ENCODE peak calls at places on chromosome 17, in seven cellular contexts. One of them, this sample, is unnamed.

GRCh38 chr17:13462161-13462560 is 139.6 kb downstream of the HS3ST3A1 start:
- DNase-seq in left ventricle myocardium inferior: no peak
- DNase-seq in tibial artery: no peak
- DNase-seq in kidney: no peak
- DNase-seq in AG04450: peak
- DNase-seq in vagina: no peak
- DNase-seq in adrenal gland: no peak
- DNase-seq in this sample: no peak

GRCh38 chr17:47231866-47232265 is 21.8 kb upstream of the ITGB3 start:
- DNase-seq in left ventricle myocardium inferior: no peak
- DNase-seq in tibial artery: no peak
- DNase-seq in kidney: no peak
- DNase-seq in AG04450: no peak
- DNase-seq in vagina: no peak
- DNase-seq in adrenal gland: no peak
- DNase-seq in this sample: no peak

GRCh38 chr17:6894206-6894528 is 62.6 kb upstream of the TEKT1 start:
- DNase-seq in left ventricle myocardium inferior: no peak
- DNase-seq in tibial artery: no peak
- DNase-seq in kidney: no peak
- DNase-seq in AG04450: no peak
- DNase-seq in vagina: no peak
- DNase-seq in adrenal gland: no peak
- DNase-seq in this sample: no peak

GRCh38 chr17:74271902-74272563 is 2.0 kb upstream of the DNAI2 start:
- DNase-seq in left ventricle myocardium inferior: peak
- DNase-seq in tibial artery: no peak
- DNase-seq in kidney: no peak
- DNase-seq in AG04450: no peak
- DNase-seq in vagina: no peak
- DNase-seq in adrenal gland: no peak
- DNase-seq in this sample: no peak

GRCh38 chr17:66712453-66712852 is 122.5 kb upstream of the CACNG5 start:
- DNase-seq in left ventricle myocardium inferior: no peak
- DNase-seq in tibial artery: no peak
- DNase-seq in kidney: no peak
- DNase-seq in AG04450: no peak
- DNase-seq in vagina: peak
- DNase-seq in adrenal gland: peak
- DNase-seq in this sample: no peak

GRCh38 chr17:44097110-44097810 is 26.2 kb downstream of the HDAC5 start:
- DNase-seq in left ventricle myocardium inferior: peak
- DNase-seq in tibial artery: no peak
- DNase-seq in kidney: no peak
- DNase-seq in AG04450: no peak
- DNase-seq in vagina: no peak
- DNase-seq in adrenal gland: no peak
- DNase-seq in this sample: peak

GRCh38 chr17:13429201-13429600 is 172.5 kb downstream of the HS3ST3A1 start:
- DNase-seq in left ventricle myocardium inferior: no peak
- DNase-seq in tibial artery: no peak
- DNase-seq in kidney: no peak
- DNase-seq in AG04450: peak
- DNase-seq in vagina: no peak
- DNase-seq in adrenal gland: no peak
- DNase-seq in this sample: peak

GRCh38 chr17:8935194-8935593 is 30.3 kb downstream of the PIK3R5 start:
- DNase-seq in left ventricle myocardium inferior: no peak
- DNase-seq in tibial artery: no peak
- DNase-seq in kidney: no peak
- DNase-seq in AG04450: no peak
- DNase-seq in vagina: no peak
- DNase-seq in adrenal gland: peak
- DNase-seq in this sample: no peak

GRCh38 chr17:68733241-68734176 is 132.3 kb upstream of the FAM20A start:
- DNase-seq in left ventricle myocardium inferior: no peak
- DNase-seq in tibial artery: peak
- DNase-seq in kidney: no peak
- DNase-seq in AG04450: peak
- DNase-seq in vagina: no peak
- DNase-seq in adrenal gland: peak
- DNase-seq in this sample: peak

GRCh38 chr17:73189417-73190099 is 3.3 kb upstream of the COG1 start:
- DNase-seq in left ventricle myocardium inferior: no peak
- DNase-seq in tibial artery: no peak
- DNase-seq in kidney: no peak
- DNase-seq in AG04450: peak
- DNase-seq in vagina: no peak
- DNase-seq in adrenal gland: peak
- DNase-seq in this sample: peak

GRCh38 chr17:78486946-78487680 is 90.1 kb downstream of the DNAH17 start:
- DNase-seq in left ventricle myocardium inferior: no peak
- DNase-seq in tibial artery: no peak
- DNase-seq in kidney: no peak
- DNase-seq in AG04450: no peak
- DNase-seq in vagina: no peak
- DNase-seq in adrenal gland: no peak
- DNase-seq in this sample: no peak

GRCh38 chr17:76207670-76208069 is 32.6 kb downstream of the RNF157 start:
- DNase-seq in left ventricle myocardium inferior: no peak
- DNase-seq in tibial artery: no peak
- DNase-seq in kidney: no peak
- DNase-seq in AG04450: no peak
- DNase-seq in vagina: no peak
- DNase-seq in adrenal gland: no peak
- DNase-seq in this sample: no peak

GRCh38 chr17:18314059-18314730 is 599 bp downstream of the TOP3A start:
- DNase-seq in left ventricle myocardium inferior: no peak
- DNase-seq in tibial artery: no peak
- DNase-seq in kidney: peak
- DNase-seq in AG04450: no peak
- DNase-seq in vagina: no peak
- DNase-seq in adrenal gland: no peak
- DNase-seq in this sample: no peak

GRCh38 chr17:6467567-6467966 is 23.3 kb downstream of the PIMREG start:
- DNase-seq in left ventricle myocardium inferior: no peak
- DNase-seq in tibial artery: no peak
- DNase-seq in kidney: no peak
- DNase-seq in AG04450: no peak
- DNase-seq in vagina: no peak
- DNase-seq in adrenal gland: no peak
- DNase-seq in this sample: no peak

GRCh38 chr17:9389116-9389515 is 186.5 kb downstream of the STX8 start:
- DNase-seq in left ventricle myocardium inferior: no peak
- DNase-seq in tibial artery: no peak
- DNase-seq in kidney: no peak
- DNase-seq in AG04450: peak
- DNase-seq in vagina: no peak
- DNase-seq in adrenal gland: no peak
- DNase-seq in this sample: peak

GRCh38 chr17:7897773-7898172 is 9.2 kb downstream of the CHD3 start:
- DNase-seq in left ventricle myocardium inferior: no peak
- DNase-seq in tibial artery: no peak
- DNase-seq in kidney: no peak
- DNase-seq in AG04450: no peak
- DNase-seq in vagina: no peak
- DNase-seq in adrenal gland: peak
- DNase-seq in this sample: peak

GRCh38 chr17:41915020-41915419 is 3.7 kb downstream of the ACLY start:
- DNase-seq in left ventricle myocardium inferior: no peak
- DNase-seq in tibial artery: no peak
- DNase-seq in kidney: no peak
- DNase-seq in AG04450: no peak
- DNase-seq in vagina: no peak
- DNase-seq in adrenal gland: no peak
- DNase-seq in this sample: no peak

GRCh38 chr17:41914358-41914766 is 4.4 kb downstream of the ACLY start:
- DNase-seq in left ventricle myocardium inferior: no peak
- DNase-seq in tibial artery: no peak
- DNase-seq in kidney: no peak
- DNase-seq in AG04450: no peak
- DNase-seq in vagina: no peak
- DNase-seq in adrenal gland: no peak
- DNase-seq in this sample: peak

GRCh38 chr17:41917192-41917591 is 1.6 kb downstream of the ACLY start:
- DNase-seq in left ventricle myocardium inferior: no peak
- DNase-seq in tibial artery: no peak
- DNase-seq in kidney: no peak
- DNase-seq in AG04450: no peak
- DNase-seq in vagina: no peak
- DNase-seq in adrenal gland: no peak
- DNase-seq in this sample: peak

GRCh38 chr17:41913798-41914197 is 5.0 kb downstream of the ACLY start:
- DNase-seq in left ventricle myocardium inferior: no peak
- DNase-seq in tibial artery: no peak
- DNase-seq in kidney: no peak
- DNase-seq in AG04450: no peak
- DNase-seq in vagina: no peak
- DNase-seq in adrenal gland: no peak
- DNase-seq in this sample: no peak

GRCh38 chr17:41915566-41915965 is 3.2 kb downstream of the ACLY start:
- DNase-seq in left ventricle myocardium inferior: no peak
- DNase-seq in tibial artery: no peak
- DNase-seq in kidney: no peak
- DNase-seq in AG04450: no peak
- DNase-seq in vagina: no peak
- DNase-seq in adrenal gland: no peak
- DNase-seq in this sample: no peak
- H3K4me3 ChIP-seq in left ventricle myocardium inferior: no peak
- H3K4me3 ChIP-seq in tibial artery: no peak
- H3K4me3 ChIP-seq in kidney: no peak
- H3K4me3 ChIP-seq in AG04450: no peak
- H3K4me3 ChIP-seq in vagina: no peak
- H3K4me3 ChIP-seq in adrenal gland: no peak
- H3K4me3 ChIP-seq in this sample: peak

GRCh38 chr17:45973943-45974859 is 24.8 kb upstream of the STH start:
- DNase-seq in left ventricle myocardium inferior: no peak
- DNase-seq in tibial artery: no peak
- DNase-seq in kidney: peak
- DNase-seq in AG04450: no peak
- DNase-seq in vagina: no peak
- DNase-seq in adrenal gland: no peak
- DNase-seq in this sample: no peak

GRCh38 chr17:45973099-45973838 is 25.8 kb upstream of the STH start:
- DNase-seq in left ventricle myocardium inferior: peak
- DNase-seq in tibial artery: no peak
- DNase-seq in kidney: peak
- DNase-seq in AG04450: no peak
- DNase-seq in vagina: no peak
- DNase-seq in adrenal gland: no peak
- DNase-seq in this sample: no peak

GRCh38 chr17:45971698-45972141 is 27.3 kb upstream of the STH start:
- DNase-seq in left ventricle myocardium inferior: no peak
- DNase-seq in tibial artery: no peak
- DNase-seq in kidney: peak
- DNase-seq in AG04450: no peak
- DNase-seq in vagina: no peak
- DNase-seq in adrenal gland: no peak
- DNase-seq in this sample: no peak

GRCh38 chr17:45970659-45971058 is 28.4 kb upstream of the STH start:
- DNase-seq in left ventricle myocardium inferior: no peak
- DNase-seq in tibial artery: no peak
- DNase-seq in kidney: no peak
- DNase-seq in AG04450: no peak
- DNase-seq in vagina: no peak
- DNase-seq in adrenal gland: no peak
- DNase-seq in this sample: no peak

DNA sequence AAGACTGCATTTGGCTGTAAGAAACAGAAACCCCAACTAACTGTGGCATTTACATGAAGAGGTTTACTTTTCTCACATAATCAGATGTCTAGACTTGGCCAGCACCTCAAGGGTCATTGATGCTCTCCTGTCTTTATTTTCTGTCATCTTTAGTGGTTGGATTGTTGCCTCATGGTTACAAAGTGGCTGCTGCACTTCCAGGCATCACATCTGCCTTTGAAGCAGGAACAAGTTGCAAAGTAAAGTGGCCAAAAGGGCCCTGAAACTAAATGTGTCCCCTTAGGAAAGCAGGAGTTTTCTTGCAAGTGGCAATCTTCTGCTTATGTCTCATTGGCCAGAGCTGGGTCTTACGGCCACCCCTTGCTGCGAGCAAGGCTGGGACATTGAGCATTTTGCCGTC is 26.5 kb upstream of the STH start:
- DNase-seq in left ventricle myocardium inferior: no peak
- DNase-seq in tibial artery: no peak
- DNase-seq in kidney: peak
- DNase-seq in AG04450: no peak
- DNase-seq in vagina: no peak
- DNase-seq in adrenal gland: no peak
- DNase-seq in this sample: no peak
- TF ChIP-seq CTCF in left ventricle myocardium inferior: no peak
- TF ChIP-seq CTCF in tibial artery: no peak
- TF ChIP-seq CTCF in kidney: no peak
- TF ChIP-seq CTCF in AG04450: no peak
- TF ChIP-seq CTCF in vagina: no peak
- TF ChIP-seq CTCF in adrenal gland: no peak
- TF ChIP-seq CTCF in this sample: no peak

DNA sequence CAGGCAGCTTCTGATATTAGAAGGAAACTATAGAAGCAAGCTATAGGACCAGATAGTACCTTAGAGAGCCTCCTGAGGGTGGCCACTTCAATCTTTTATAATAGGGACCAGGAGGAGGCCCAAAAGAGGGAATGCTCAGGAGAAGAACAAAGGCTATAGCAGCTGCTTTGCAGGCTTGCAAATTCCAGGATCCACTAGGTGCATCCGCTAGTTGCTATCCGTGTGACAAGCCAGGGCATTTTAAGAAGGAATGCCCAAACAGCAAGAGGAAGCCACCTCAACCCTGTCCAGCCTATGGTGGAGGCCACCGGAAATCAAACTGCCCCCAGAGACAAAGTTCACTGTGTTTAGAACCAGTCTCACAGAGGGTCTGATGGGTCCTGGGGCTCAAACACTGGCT is 192.6 kb upstream of the KIF2B start:
- DNase-seq in left ventricle myocardium inferior: no peak
- DNase-seq in tibial artery: no peak
- DNase-seq in kidney: no peak
- DNase-seq in AG04450: no peak
- DNase-seq in vagina: no peak
- DNase-seq in adrenal gland: no peak
- DNase-seq in this sample: no peak
- H3K27ac ChIP-seq in left ventricle myocardium inferior: no peak
- H3K27ac ChIP-seq in tibial artery: no peak
- H3K27ac ChIP-seq in kidney: no peak
- H3K27ac ChIP-seq in AG04450: no peak
- H3K27ac ChIP-seq in vagina: no peak
- H3K27ac ChIP-seq in adrenal gland: no peak
- H3K27ac ChIP-seq in this sample: no peak

DNA sequence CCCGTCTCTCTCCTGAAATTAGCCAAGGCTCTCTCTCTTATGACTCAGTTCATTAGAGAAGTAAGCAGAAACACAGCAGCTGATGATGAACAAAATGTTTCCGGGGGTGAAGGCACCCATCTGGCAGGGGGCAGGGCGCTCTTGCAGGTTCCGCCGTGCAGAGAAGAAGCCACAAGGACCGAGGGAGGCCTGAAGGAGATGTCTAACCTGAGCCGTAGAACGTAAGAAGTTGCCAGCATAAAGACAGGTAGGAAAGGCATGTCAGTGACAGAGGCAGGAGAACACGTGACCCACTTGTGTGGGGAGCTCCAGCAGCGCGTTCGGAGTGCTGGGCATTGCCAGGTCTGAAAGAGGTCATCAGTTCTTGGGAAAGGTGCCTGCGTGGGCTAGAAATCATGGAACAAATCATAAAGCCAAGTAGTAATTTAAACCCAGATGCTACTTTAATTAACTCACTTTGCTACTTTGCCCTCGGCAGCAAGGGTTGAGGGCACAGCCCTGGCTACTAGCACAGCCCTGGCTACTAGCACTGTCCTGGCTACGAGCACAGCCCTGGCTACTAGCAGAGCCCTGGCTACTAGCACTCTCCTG is 198.6 kb downstream of the RPTOR start:
- DNase-seq in left ventricle myocardium inferior: no peak
- DNase-seq in tibial artery: no peak
- DNase-seq in kidney: no peak
- DNase-seq in AG04450: no peak
- DNase-seq in vagina: no peak
- DNase-seq in adrenal gland: no peak
- DNase-seq in this sample: no peak
- H3K4me3 ChIP-seq in left ventricle myocardium inferior: no peak
- H3K4me3 ChIP-seq in tibial artery: no peak
- H3K4me3 ChIP-seq in kidney: no peak
- H3K4me3 ChIP-seq in AG04450: no peak
- H3K4me3 ChIP-seq in vagina: no peak
- H3K4me3 ChIP-seq in adrenal gland: no peak
- H3K4me3 ChIP-seq in this sample: no peak